ENCODE peak calls at places on chromosomes 1 and 21, in eight cellular contexts. J is CD8-positive, alpha-beta memory T cell; B is small intestine; T is Panc1; A is hepatocyte; G is body of pancreas; O is heart right ventricle; F is CD4-positive, alpha-beta memory T cell. Y is an unnamed sample.

GRCh38 chr21:18549214-18549905 is 145.8 kb upstream of the TMPRSS15 start:
- DNase-seq in F (no peak), T (no peak), B (no peak), G (no peak), A (no peak), O (no peak), J (no peak), Y (no peak)

GRCh38 chr1:8595332-8595731 is 222.1 kb downstream of the RERE start:
- DNase-seq in A (no peak), T (no peak), J (no peak), F (no peak), O (no peak), B (no peak), G (no peak), Y (no peak)

GRCh38 chr1:105102385-105102784 is 1352.7 kb downstream of the AMY1C start:
- DNase-seq in F (no peak), G (no peak), T (no peak), A (no peak), J (no peak), O (no peak), B (no peak), Y (no peak)

GRCh38 chr1:30379684-30380624 is 343.4 kb downstream of the MATN1 start:
- DNase-seq in B (peak; percentile 70), G (peak; percentile 66), A (peak; percentile 89), O (peak; percentile 69), T (peak; percentile 63), J (peak; percentile 44), F (peak; percentile 57), Y (peak; percentile 70)

GRCh38 chr1:205444931-205445652 is 10.8 kb downstream of the BLACAT1 start:
- DNase-seq in B (no peak), A (no peak), F (no peak), J (no peak), G (no peak), T (no peak), O (peak; percentile 37), Y (no peak)

GRCh38 chr21:35325953-35326352 is 276.9 kb upstream of the RUNX1 start:
- DNase-seq in B (no peak), T (no peak), A (no peak), F (no peak), J (no peak), O (no peak), G (no peak), Y (no peak)

GRCh38 chr1:15948600-15949452 is 27.1 kb downstream of the ZBTB17 start:
- DNase-seq in F (no peak), T (no peak), J (no peak), B (no peak), O (peak; percentile 80), A (peak; percentile 66), G (peak; percentile 54), Y (peak; percentile 53)

GRCh38 chr1:113684153-113684541 is 75.1 kb downstream of the PHTF1 start:
- DNase-seq in J (no peak), A (peak; percentile 24), O (peak; percentile 53), F (no peak), T (no peak), B (no peak), G (peak; percentile 22), Y (peak; percentile 39)

GRCh38 chr1:193971595-193971994 is 785.2 kb upstream of the B3GALT2 start:
- DNase-seq in G (no peak), A (no peak), O (no peak), T (no peak), J (no peak), F (no peak), B (no peak), Y (no peak)

GRCh38 chr1:52111492-52111891 is 30.4 kb upstream of the ZFYVE9 start:
- DNase-seq in B (no peak), F (no peak), T (no peak), G (no peak), A (no peak), O (no peak), J (no peak), Y (no peak)

GRCh38 chr1:209876091-209876800 is 48.5 kb downstream of the UTP25 start:
- DNase-seq in B (no peak), O (no peak), A (no peak), J (no peak), G (no peak), F (no peak), T (no peak), Y (no peak)

GRCh38 chr1:151832318-151832984 is 849 bp upstream of the RORC start:
- DNase-seq in J (no peak), A (peak; percentile 52), B (peak; percentile 92), O (peak; percentile 80), G (peak; percentile 100), T (no peak), F (no peak), Y (peak; percentile 88)

GRCh38 chr1:32361674-32362473 is 411 bp downstream of the FAM229A start:
- DNase-seq in B (peak; percentile 24), J (peak; percentile 39), O (peak; percentile 57), G (peak; percentile 67), A (peak; percentile 73), T (no peak), F (peak; percentile 25), Y (peak; percentile 58)

GRCh38 chr21:17002628-17003027 is 510.2 kb upstream of the CXADR start:
- DNase-seq in O (no peak), A (no peak), F (no peak), G (no peak), T (no peak), B (no peak), J (no peak), Y (no peak)

GRCh38 chr1:21669287-21670058 is at the start of gene RAP1GAP:
- DNase-seq in A (peak; percentile 83), G (peak; percentile 77), O (no peak), T (no peak), F (peak; percentile 40), J (peak; percentile 21), B (peak; percentile 44), Y (peak; percentile 53)

GRCh38 chr1:245598524-245599310 is 443.9 kb downstream of the KIF26B start:
- DNase-seq in B (no peak), J (no peak), G (no peak), O (peak; percentile 58), F (no peak), T (no peak), A (no peak), Y (no peak)

GRCh38 chr1:1302006-1302430 is 5.7 kb downstream of the ACAP3 start:
- DNase-seq in O (no peak), J (no peak), F (no peak), A (no peak), B (no peak), T (no peak), G (no peak), Y (no peak)

GRCh38 chr21:42922918-42923317 is 2.5 kb downstream of the ERVH48-1 start:
- DNase-seq in B (no peak), G (no peak), A (no peak), O (no peak), F (no peak), T (no peak), J (no peak), Y (no peak)

GRCh38 chr1:236983818-236984217 is 20.4 kb downstream of the MT1HL1 start:
- DNase-seq in F (no peak), T (no peak), A (no peak), J (no peak), G (no peak), B (no peak), O (no peak), Y (no peak)

GRCh38 chr1:227526524-227526923 is 36.8 kb upstream of the ZNF678 start:
- DNase-seq in B (no peak), T (no peak), J (no peak), O (no peak), F (no peak), A (no peak), G (no peak), Y (no peak)

GRCh38 chr1:227532019-227532619 is 31.2 kb upstream of the ZNF678 start:
- DNase-seq in F (no peak), A (no peak), G (no peak), B (no peak), T (no peak), J (no peak), O (no peak), Y (no peak)
- H3K9me3 ChIP-seq in F (no peaks in the 10 kb centered on the region), A (peaks cover 51% of the 10 kb centered on the region), G (no peaks in the 10 kb centered on the region), B (no peaks in the 10 kb centered on the region), T (peaks cover 56% of the 10 kb centered on the region), J (peaks cover 16% of the 10 kb centered on the region), O (no peaks in the 10 kb centered on the region), Y (no peaks in the 10 kb centered on the region)

GRCh38 chr1:248691567-248692155 is 10.9 kb downstream of the OR14I1 start:
- DNase-seq in B (no peak), F (no peak), J (no peak), A (no peak), G (no peak), T (no peak), O (no peak), Y (no peak)

GRCh38 chr1:248688527-248689298 is 13.9 kb downstream of the OR14I1 start:
- DNase-seq in G (no peak), J (no peak), F (no peak), O (no peak), B (no peak), A (no peak), T (no peak), Y (no peak)

GRCh38 chr1:248681651-248682050 is 20.9 kb downstream of the OR14I1 start:
- DNase-seq in G (no peak), J (no peak), F (no peak), A (no peak), O (no peak), B (no peak), T (no peak), Y (no peak)

GRCh38 chr1:248686815-248687214 is 15.8 kb downstream of the OR14I1 start:
- DNase-seq in O (no peak), F (peak; percentile 23), G (peak; percentile 7), T (no peak), A (no peak), J (peak; percentile 34), B (peak; percentile 65), Y (no peak)
- H3K9me3 ChIP-seq in O (no peaks in the 10 kb centered on the region), F (no peaks in the 10 kb centered on the region), G (no peaks in the 10 kb centered on the region), T (no peaks in the 10 kb centered on the region), A (no peaks in the 10 kb centered on the region), J (no peaks in the 10 kb centered on the region), B (no peaks in the 10 kb centered on the region), Y (no peaks in the 10 kb centered on the region)

GRCh38 chr21:8990326-8991087 is 1530.9 kb upstream of the TPTE start:
- DNase-seq in O (no peak), F (no peak), J (no peak), B (no peak), G (no peak), A (no peak), T (peak; percentile 64), Y (no peak)
- H3K9me3 ChIP-seq in O (peaks cover 4% of the 10 kb centered on the region), F (no peaks in the 10 kb centered on the region), J (no peaks in the 10 kb centered on the region), B (peaks cover 16% of the 10 kb centered on the region), G (no peaks in the 10 kb centered on the region), A (peaks cover 24% of the 10 kb centered on the region), T (no peaks in the 10 kb centered on the region), Y (no peaks in the 10 kb centered on the region)

GRCh38 chr21:28607545-28607944 is 385.1 kb downstream of the LTN1 start:
- DNase-seq in A (no peak), T (no peak), O (no peak), B (no peak), G (no peak), J (no peak), F (no peak), Y (no peak)

GRCh38 chr21:28605138-28605537 is 387.5 kb downstream of the LTN1 start:
- DNase-seq in T (no peak), O (no peak), J (peak; percentile 54), B (no peak), F (peak; percentile 49), A (no peak), G (no peak), Y (no peak)

GRCh38 chr21:28602581-28602980 is 390.1 kb downstream of the LTN1 start:
- DNase-seq in O (no peak), B (no peak), G (no peak), F (no peak), J (no peak), T (no peak), A (no peak), Y (no peak)

GRCh38 chr21:28598214-28598613 is 394.5 kb downstream of the LTN1 start:
- DNase-seq in A (no peak), G (no peak), O (no peak), F (no peak), J (no peak), T (no peak), B (no peak), Y (no peak)

GRCh38 chr21:28601708-28602107 is 391.0 kb downstream of the LTN1 start:
- DNase-seq in O (no peak), T (no peak), A (no peak), G (no peak), J (no peak), F (no peak), B (no peak), Y (no peak)
- H3K9me3 ChIP-seq in O (no peaks in the 10 kb centered on the region), T (no peaks in the 10 kb centered on the region), A (no peaks in the 10 kb centered on the region), G (no peaks in the 10 kb centered on the region), J (peaks cover 11% of the 10 kb centered on the region), F (no peaks in the 10 kb centered on the region), B (no peaks in the 10 kb centered on the region), Y (no peaks in the 10 kb centered on the region)